ENCODE peak calls at places on chromosome 4, in six cellular contexts. Q is GM12865, W is fibroblast of mammary gland, M is lung, Z is dorsolateral prefrontal cortex, J is bronchial epithelial cell. C is an unnamed sample.

GRCh38 chr4:71241467-71242401 is 97.1 kb upstream of the SLC4A4 start:
- DNase-seq in J (no peak), Z (no peak), W (no peak), M (peak), Q (no peak), C (no peak)

GRCh38 chr4:2898001-2898400 is 54.4 kb downstream of the ADD1 start:
- DNase-seq in M (no peak), Q (no peak), Z (no peak), J (no peak), W (no peak), C (no peak)

GRCh38 chr4:35772291-35772690 is 472.0 kb downstream of the ARAP2 start:
- DNase-seq in Q (no peak), M (no peak), Z (no peak), J (peak), W (peak), C (no peak)

GRCh38 chr4:1445716-1446445 is 39.6 kb upstream of the NKX1-1 start:
- DNase-seq in M (peak), W (no peak), J (no peak), Q (no peak), Z (no peak), C (no peak)

GRCh38 chr4:4990857-4991540 is 28.3 kb downstream of the CYTL1 start:
- DNase-seq in Q (no peak), J (no peak), M (peak), W (peak), Z (peak), C (peak)

GRCh38 chr4:65665951-65666523 is 4.3 kb downstream of the EPHA5 start:
- DNase-seq in Q (no peak), M (no peak), J (peak), W (peak), Z (no peak), C (no peak)

GRCh38 chr4:99447079-99447478 is 11.9 kb upstream of the ADH7 start:
- DNase-seq in W (peak), Q (peak), J (peak), Z (no peak), M (no peak), C (peak)

GRCh38 chr4:17273047-17273446 is 238.8 kb downstream of the QDPR start:
- DNase-seq in Q (no peak), W (peak), Z (no peak), J (no peak), M (no peak), C (peak)

GRCh38 chr4:7384003-7384928 is 50.5 kb downstream of the PSAPL1 start:
- DNase-seq in Q (no peak), Z (no peak), W (no peak), M (no peak), J (no peak), C (no peak)

GRCh38 chr4:168877779-168878491 is 132.1 kb downstream of the CBR4 start:
- DNase-seq in W (no peak), Q (peak), J (no peak), Z (no peak), M (peak), C (no peak)

GRCh38 chr4:140172960-140173359 is 19.0 kb upstream of the MAML3 start:
- DNase-seq in Z (no peak), Q (no peak), W (no peak), M (no peak), J (no peak), C (peak)

GRCh38 chr4:13970349-13970748 is 342.8 kb upstream of the BOD1L1 start:
- DNase-seq in Z (no peak), J (peak), M (no peak), Q (no peak), W (no peak), C (no peak)

GRCh38 chr4:172868271-172868670 is 300.3 kb upstream of the GALNT7 start:
- DNase-seq in Q (no peak), M (no peak), Z (no peak), W (no peak), J (no peak), C (no peak)

GRCh38 chr4:103410401-103410800 is 212.3 kb upstream of the CENPE start:
- DNase-seq in J (peak), M (no peak), W (no peak), Q (no peak), Z (no peak), C (no peak)

GRCh38 chr4:53150631-53151488 is 215.0 kb downstream of the SCFD2 start:
- DNase-seq in Q (no peak), W (no peak), M (no peak), J (no peak), Z (no peak), C (peak)

GRCh38 chr4:76301068-76301774 is 5.3 kb upstream of the STBD1 start:
- DNase-seq in J (peak), M (no peak), Z (no peak), Q (peak), W (peak), C (peak)

GRCh38 chr4:95409127-95409526 is 139.6 kb downstream of the UNC5C start:
- DNase-seq in J (peak), M (no peak), Z (no peak), W (no peak), Q (no peak), C (peak)

GRCh38 chr4:119693127-119693526 is 64.5 kb upstream of the PDE5A start:
- DNase-seq in M (no peak), W (peak), Q (no peak), J (no peak), Z (no peak), C (peak)

GRCh38 chr4:174216935-174217272 is 66.6 kb downstream of the FBXO8 start:
- DNase-seq in W (no peak), J (no peak), M (no peak), Q (no peak), Z (no peak), C (no peak)

GRCh38 chr4:108988514-108989195 is 225.8 kb upstream of the ETNPPL start:
- DNase-seq in J (no peak), Z (no peak), M (no peak), W (no peak), Q (no peak), C (no peak)

GRCh38 chr4:180541678-180542077 is 1701.5 kb upstream of the TENM3 start:
- DNase-seq in W (no peak), Q (no peak), Z (no peak), J (no peak), M (no peak), C (no peak)

DNA sequence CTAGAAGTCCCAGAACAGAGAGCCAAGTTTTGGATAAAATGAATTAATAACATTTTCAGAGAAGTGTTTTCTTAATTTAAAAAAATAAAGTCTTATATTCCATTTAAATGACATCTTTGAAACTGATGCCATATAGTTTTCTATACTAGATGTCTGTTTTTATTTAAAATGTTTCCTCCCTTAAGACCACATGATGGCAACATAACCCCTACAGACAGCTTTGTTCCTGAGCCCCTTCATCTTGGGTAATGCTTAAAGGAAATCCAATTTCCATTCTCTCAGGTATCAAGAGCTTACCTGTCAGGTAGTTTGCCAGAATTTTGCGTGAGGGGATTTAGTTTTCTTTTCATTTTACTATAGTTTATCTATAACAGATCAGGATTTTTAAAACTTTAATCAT is 181.4 kb upstream of the UGT8 start:
- DNase-seq in M (no peak), Z (no peak), J (peak), Q (peak), W (no peak), C (no peak)
- TF ChIP-seq CTCF in M (no peak), Z (peak), J (no peak), Q (no peak), W (no peak), C (no peak)

DNA sequence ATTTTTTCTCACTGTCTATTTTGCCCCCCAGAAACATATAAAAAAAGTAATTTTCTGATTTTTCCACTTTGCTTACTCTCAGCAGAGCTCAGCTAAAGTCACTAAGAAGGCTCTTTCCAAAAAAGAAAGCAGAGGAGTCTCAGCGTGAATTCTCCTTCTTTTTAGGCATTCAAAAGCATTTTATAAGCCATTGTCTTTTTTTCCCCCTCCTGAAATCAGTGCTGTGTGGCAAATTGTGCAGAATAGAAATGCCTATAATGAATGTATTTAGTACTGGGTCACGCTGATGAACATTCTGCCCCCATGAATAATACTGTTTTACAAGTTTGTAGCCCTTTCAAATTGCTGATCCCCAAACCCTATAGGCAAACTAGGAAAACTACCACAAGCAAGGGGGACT is 1.6 kb upstream of the PCDH18 start:
- DNase-seq in Q (no peak), W (no peak), Z (no peak), J (no peak), M (no peak), C (no peak)
- H3K4me3 ChIP-seq in Q (no peak), W (peak), Z (no peak), J (no peak), M (no peak), C (peak)

DNA sequence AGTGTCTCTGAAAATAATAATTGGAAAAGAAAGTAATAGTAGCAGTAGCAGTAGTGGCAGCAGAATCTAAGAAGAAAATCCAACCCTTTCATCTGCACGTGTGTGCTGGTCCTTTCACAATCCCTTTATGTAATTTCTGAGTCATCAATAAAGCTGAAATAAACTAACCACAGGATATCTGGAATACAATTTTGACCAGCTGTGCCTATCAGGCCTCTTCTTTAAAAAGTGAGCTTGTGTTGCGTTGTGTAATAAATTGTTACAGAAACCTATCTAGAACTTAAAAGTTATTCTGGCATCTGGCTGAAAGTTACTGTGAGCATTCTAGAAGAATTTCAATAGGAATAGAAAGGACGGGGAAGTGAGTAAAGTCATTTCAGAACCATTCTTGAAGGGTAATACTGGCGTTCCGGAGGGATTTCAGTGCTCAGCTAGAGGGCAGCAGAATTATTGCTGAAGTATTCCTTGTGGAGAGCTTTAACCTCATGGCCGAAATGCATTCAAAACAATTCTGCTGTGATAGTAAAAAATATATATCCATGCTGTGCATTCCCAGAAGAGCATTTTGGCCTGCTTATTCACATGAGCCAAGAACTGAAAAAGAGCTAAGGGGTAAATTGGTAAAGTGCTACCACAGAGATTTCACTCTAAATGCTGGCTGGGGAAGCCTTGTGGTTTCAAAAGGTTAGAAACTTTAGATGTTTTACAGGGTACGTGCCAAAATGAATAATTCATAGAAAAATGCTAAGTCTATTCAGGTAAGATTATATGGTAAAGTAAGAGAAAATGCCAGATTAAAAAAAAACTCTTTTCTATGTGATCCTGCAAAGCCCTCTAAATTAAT is 260.6 kb downstream of the NKX6-1 start:
- DNase-seq in M (no peak), J (peak), Z (no peak), Q (no peak), W (peak), C (peak)
- TF ChIP-seq CTCF in M (no peak), J (no peak), Z (no peak), Q (no peak), W (peak), C (no peak)

GRCh38 chr4:186201535-186202230 is 10.3 kb downstream of the CYP4V2 start:
- DNase-seq in J (peak), M (no peak), W (peak), Z (no peak), Q (peak), C (peak)
- H3K4me3 ChIP-seq in J (no peak), M (no peak), W (no peak), Z (no peak), Q (no peak), C (no peak)